ENCODE peak calls at places on chromosome 15, in four cellular contexts. G, W, A and R are unnamed samples. For H3K27me3, the result is how much of the 10 kb centered on the place peaks cover.

GRCh38 chr15:91980502-91981267 is 127.2 kb downstream of the SLCO3A1 start:
- DNase-seq in G (no peak), W (no peak), A (no peak), R (no peak)

GRCh38 chr15:41506796-41507341 is 6.8 kb downstream of the LTK start:
- DNase-seq in G (peak), W (no peak), A (no peak), R (no peak)

GRCh38 chr15:64146041-64146440 is 5.5 kb upstream of the SNX22 start:
- DNase-seq in G (no peak), W (no peak), A (no peak), R (no peak)

GRCh38 chr15:71202712-71203111 is 87.4 kb downstream of the THSD4 start:
- DNase-seq in G (peak), W (no peak), A (no peak), R (no peak)

GRCh38 chr15:48418343-48418742 is 87.1 kb downstream of the DUT start:
- DNase-seq in G (no peak), W (no peak), A (no peak), R (no peak)

GRCh38 chr15:29968099-29968892 is 114.5 kb upstream of the GOLGA8J start:
- DNase-seq in G (peak), W (no peak), A (peak), R (peak)

GRCh38 chr15:52097176-52097575 is 15.4 kb downstream of the BCL2L10 start:
- DNase-seq in G (no peak), W (no peak), A (no peak), R (no peak)

GRCh38 chr15:25088261-25088790 is 133.5 kb downstream of the SNRPN start:
- DNase-seq in G (peak), W (no peak), A (no peak), R (no peak)

GRCh38 chr15:44719293-44719999 is 8.1 kb downstream of the B2M start:
- DNase-seq in G (no peak), W (no peak), A (no peak), R (no peak)

GRCh38 chr15:47551079-47551478 is 166.2 kb upstream of the SEMA6D start:
- DNase-seq in G (peak), W (no peak), A (no peak), R (no peak)

GRCh38 chr15:82111918-82112317 is 66.1 kb upstream of the MEX3B start:
- DNase-seq in G (no peak), W (no peak), A (no peak), R (no peak)

GRCh38 chr15:40769310-40770146 is at the start of gene C15orf62:
- DNase-seq in G (no peak), W (peak), A (peak), R (no peak)

GRCh38 chr15:101543926-101544490 is 54.5 kb upstream of the PCSK6 start:
- DNase-seq in G (no peak), W (no peak), A (no peak), R (no peak)

GRCh38 chr15:65164139-65164538 is 21.0 kb downstream of the CLPX start:
- DNase-seq in G (no peak), W (no peak), A (no peak), R (no peak)

GRCh38 chr15:99014803-99015676 is 7.4 kb upstream of the PGPEP1L start:
- DNase-seq in G (peak), W (no peak), A (peak), R (no peak)

GRCh38 chr15:40500584-40501330 is 30.0 kb downstream of the CHST14 start:
- DNase-seq in G (no peak), W (no peak), A (peak), R (no peak)

GRCh38 chr15:40793216-40793989 is 13.5 kb upstream of the ZFYVE19 start:
- DNase-seq in G (no peak), W (no peak), A (peak), R (no peak)

GRCh38 chr15:101070502-101071273 is 151.5 kb downstream of the LRRK1 start:
- DNase-seq in G (peak), W (no peak), A (peak), R (no peak)

GRCh38 chr15:99578809-99579208 is 13.0 kb downstream of the MEF2A start:
- DNase-seq in G (no peak), W (no peak), A (no peak), R (no peak)

GRCh38 chr15:89367485-89368451 is 33.1 kb upstream of the POLG start:
- DNase-seq in G (peak), W (no peak), A (no peak), R (peak)
- H3K27me3 ChIP-seq in G (half or more), W (under half), A (half or more), R (under half)

DNA sequence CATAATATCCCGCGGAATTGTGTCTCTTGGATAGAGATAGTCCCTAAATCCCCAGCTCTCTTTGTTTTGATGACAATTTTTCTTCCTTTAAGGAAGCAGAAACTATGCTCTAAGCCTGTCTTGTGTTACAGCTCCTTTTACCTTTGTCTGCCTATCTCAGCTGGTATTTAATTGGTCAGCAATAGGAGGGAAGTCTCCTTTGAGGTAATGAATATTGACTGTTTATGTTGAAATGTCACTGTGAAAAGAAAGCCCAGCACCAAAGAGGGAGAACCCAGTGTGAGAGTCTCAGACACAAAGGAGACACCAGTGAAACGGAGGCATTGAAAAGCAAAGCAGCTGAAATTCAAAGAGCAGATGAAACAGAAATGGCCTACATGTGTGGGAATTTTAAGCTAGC is 372.6 kb downstream of the NR2F2 start:
- DNase-seq in G (no peak), W (no peak), A (no peak), R (no peak)
- TF ChIP-seq CTCF in G (no peak), W (no peak), A (no peak), R (no peak)

GRCh38 chr15:77855871-77856270 is 221.6 kb downstream of the TBC1D2B start:
- DNase-seq in G (no peak), W (no peak), A (no peak), R (peak)
- H3K27me3 ChIP-seq in G (under half), W (under half), A (under half), R (under half)

DNA sequence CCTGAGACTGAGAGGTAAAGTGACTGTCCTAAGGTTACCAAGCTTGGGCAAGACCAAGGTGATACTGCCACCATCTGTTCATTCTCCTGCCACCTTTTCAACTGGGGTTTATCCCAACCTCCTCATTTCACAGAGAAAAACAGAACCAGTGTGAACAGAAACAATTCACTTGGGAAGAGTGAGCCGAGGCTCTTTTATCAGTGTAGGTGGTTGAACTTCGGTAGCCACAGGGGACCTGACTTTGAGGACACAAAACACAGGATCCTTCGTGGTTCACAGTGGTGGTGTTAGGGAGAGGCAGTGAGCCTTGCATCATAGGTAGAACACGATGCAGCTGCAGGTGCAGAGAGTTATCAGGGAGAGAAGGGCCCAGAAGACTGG is 72.8 kb upstream of the ICE2 start:
- DNase-seq in G (no peak), W (no peak), A (peak), R (no peak)
- TF ChIP-seq CTCF in G (peak), W (no peak), A (peak), R (no peak)

GRCh38 chr15:43218908-43219706 is 1.7 kb downstream of the EPB42 start:
- DNase-seq in G (peak), W (no peak), A (peak), R (no peak)
- H3K27me3 ChIP-seq in G (under half), W (under half), A (under half), R (under half)

DNA sequence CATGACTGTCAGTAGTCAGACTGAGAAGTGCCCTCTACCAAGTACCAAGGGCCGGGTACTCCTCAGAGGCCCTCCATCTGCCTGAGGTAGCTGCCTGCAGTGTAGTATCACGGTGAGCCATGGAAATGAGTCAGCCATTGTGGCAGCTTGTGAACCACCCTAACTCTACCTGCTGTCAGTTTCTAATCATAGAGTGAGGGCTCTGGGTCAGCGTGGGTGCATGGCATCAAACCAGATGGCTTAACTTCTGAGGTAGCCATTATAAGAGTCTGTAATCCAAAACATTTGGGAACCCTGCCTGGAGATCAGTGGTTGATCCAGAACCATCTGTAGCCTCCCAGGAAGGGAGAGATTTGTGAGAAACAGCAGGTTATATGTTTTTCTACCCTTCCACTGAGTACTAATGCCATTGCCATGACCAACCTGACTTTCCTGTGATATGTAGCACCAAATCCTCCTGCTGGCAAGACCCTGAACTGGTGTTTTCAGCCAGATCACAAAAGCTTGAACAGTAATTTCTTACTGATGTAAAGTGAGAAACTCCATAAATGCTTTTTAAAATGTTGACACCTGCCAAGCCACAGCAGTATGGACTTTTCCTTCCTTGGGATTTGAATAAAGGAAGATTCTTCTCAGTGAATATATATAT is 38.9 kb downstream of the ABHD2 start:
- DNase-seq in G (no peak), W (no peak), A (peak), R (peak)
- TF ChIP-seq CTCF in G (peak), W (no peak), A (peak), R (no peak)

DNA sequence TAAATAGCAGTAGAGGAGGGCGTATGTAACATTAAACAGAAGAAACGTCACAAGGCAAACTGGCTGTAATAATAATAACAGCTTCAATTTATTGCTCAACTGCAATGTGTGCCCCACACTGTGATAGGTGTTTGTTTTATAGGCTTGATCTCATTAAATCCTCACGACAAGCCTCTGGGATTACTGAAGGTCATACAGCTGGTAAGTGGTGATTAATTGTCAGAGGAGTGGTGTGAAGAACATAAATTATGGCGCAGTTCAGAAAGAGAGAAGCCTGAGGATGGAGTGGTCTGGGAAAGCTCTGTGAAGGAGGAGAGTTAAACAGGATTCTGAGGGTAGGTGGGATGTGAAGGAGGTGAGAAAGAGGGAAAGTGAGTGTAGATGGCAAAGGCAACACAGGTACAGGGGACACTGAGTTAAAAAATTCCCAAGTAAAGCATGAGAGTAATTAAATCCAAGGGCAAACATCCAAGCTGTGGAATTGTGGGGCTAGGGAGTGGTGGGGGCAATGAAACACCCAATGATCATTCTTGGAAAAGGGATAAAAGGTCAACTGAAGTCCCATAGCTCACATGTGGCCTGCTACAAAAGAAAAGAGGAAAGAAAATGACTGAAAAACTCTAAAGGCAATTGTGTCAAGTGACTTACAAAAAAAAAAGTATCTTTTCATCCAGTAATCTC is 16.5 kb upstream of the GLCE start:
- DNase-seq in G (peak), W (no peak), A (peak), R (no peak)
- H3K27me3 ChIP-seq in G (under half), W (under half), A (under half), R (under half)

GRCh38 chr15:33872761-33873106 is 95.6 kb upstream of the CHRM5 start:
- DNase-seq in G (no peak), W (no peak), A (no peak), R (no peak)
- TF ChIP-seq CTCF in G (no peak), W (no peak), A (no peak), R (no peak)

DNA sequence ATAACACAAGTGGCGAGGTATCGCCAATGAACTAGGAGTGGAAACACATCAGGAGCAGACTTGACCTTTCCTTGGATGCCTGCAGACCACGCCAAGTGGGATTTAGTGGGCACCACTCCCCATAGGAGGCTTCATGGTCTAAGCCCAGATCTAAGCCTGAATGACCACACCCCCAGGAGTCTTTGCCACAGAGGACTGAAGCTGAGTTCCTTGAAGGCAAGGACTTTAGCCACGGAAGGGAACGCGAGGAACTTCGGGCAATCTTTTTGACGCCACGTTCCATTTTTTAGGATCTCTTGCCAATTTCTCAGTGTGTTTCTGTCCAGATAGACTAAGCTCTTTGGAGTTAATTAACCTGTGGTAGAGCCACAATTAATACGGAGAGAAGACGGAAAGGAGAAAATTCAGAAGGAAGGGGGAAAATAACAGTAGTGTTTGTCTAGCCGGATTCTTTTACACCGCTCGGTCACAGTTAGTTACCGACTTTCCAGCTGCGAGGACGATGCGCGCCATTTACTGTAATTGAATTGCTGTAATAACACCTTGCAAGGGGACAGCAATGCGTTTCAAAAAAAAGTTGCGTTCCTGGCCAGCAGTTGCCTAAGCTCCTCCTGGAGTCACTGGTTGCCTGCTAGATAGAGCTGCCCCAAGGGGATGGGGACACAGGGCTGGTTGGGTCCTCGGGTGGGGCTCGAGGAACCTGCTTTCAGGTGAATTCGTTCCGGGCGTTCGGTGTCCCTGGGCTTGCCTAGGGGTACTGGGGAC is 37.1 kb downstream of the NR2F2 start:
- DNase-seq in G (peak), W (no peak), A (no peak), R (no peak)
- H3K27me3 ChIP-seq in G (half or more), W (under half), A (half or more), R (under half)

GRCh38 chr15:27683126-27683525 is 416.0 kb downstream of the OCA2 start:
- DNase-seq in G (no peak), W (no peak), A (no peak), R (no peak)

GRCh38 chr15:27677951-27678350 is 421.2 kb downstream of the OCA2 start:
- DNase-seq in G (no peak), W (no peak), A (no peak), R (no peak)

GRCh38 chr15:27679203-27679602 is 419.9 kb downstream of the OCA2 start:
- DNase-seq in G (peak), W (no peak), A (no peak), R (no peak)

GRCh38 chr15:27679621-27680521 is 419.2 kb downstream of the OCA2 start:
- DNase-seq in G (peak), W (no peak), A (no peak), R (no peak)

GRCh38 chr15:27681038-27681437 is 418.1 kb downstream of the OCA2 start:
- DNase-seq in G (no peak), W (no peak), A (no peak), R (no peak)
- TF ChIP-seq CTCF in G (no peak), W (no peak), A (no peak), R (peak)